ENCODE peak calls at places on chromosomes 4 and X, in five cellular contexts. One of them, this sample, is unnamed.
A peak's percentile ranks its signal among the peaks of the same experiment; 100 is the strongest.

GRCh38 chrX:149630681-149631292 is 805 bp downstream of the TMEM185A start:
- DNase-seq in foreskin keratinocyte: peak; percentile 9
- DNase-seq in type B pancreatic cell: no peak
- DNase-seq in glutamatergic neuron: peak; percentile 15
- DNase-seq in neural crest cell: no peak
- DNase-seq in this sample: peak; percentile 12

GRCh38 chrX:148043456-148043855 is 62.3 kb downstream of the FMR1NB start:
- DNase-seq in foreskin keratinocyte: peak; percentile 39
- DNase-seq in type B pancreatic cell: no peak
- DNase-seq in glutamatergic neuron: no peak
- DNase-seq in neural crest cell: no peak
- DNase-seq in this sample: peak; percentile 30

GRCh38 chrX:95764972-95765451 is 919.6 kb upstream of the DIAPH2 start:
- DNase-seq in foreskin keratinocyte: peak; percentile 23
- DNase-seq in type B pancreatic cell: no peak
- DNase-seq in glutamatergic neuron: no peak
- DNase-seq in neural crest cell: peak; percentile 1
- DNase-seq in this sample: peak; percentile 7

GRCh38 chr4:122992111-122992510 is 69.7 kb upstream of the NUDT6 start:
- DNase-seq in foreskin keratinocyte: peak; percentile 39
- DNase-seq in type B pancreatic cell: no peak
- DNase-seq in glutamatergic neuron: no peak
- DNase-seq in neural crest cell: no peak
- DNase-seq in this sample: no peak

GRCh38 chr4:124631760-124632159 is 80.8 kb downstream of the ANKRD50 start:
- DNase-seq in foreskin keratinocyte: peak; percentile 97
- DNase-seq in type B pancreatic cell: no peak
- DNase-seq in glutamatergic neuron: no peak
- DNase-seq in neural crest cell: no peak
- DNase-seq in this sample: peak; percentile 93

GRCh38 chr4:17030543-17030942 is 132.1 kb upstream of the LDB2 start:
- DNase-seq in foreskin keratinocyte: peak; percentile 93
- DNase-seq in type B pancreatic cell: no peak
- DNase-seq in glutamatergic neuron: no peak
- DNase-seq in neural crest cell: no peak
- DNase-seq in this sample: peak; percentile 83

GRCh38 chr4:16889945-16890344 is 8.5 kb downstream of the LDB2 start:
- DNase-seq in foreskin keratinocyte: no peak
- DNase-seq in type B pancreatic cell: no peak
- DNase-seq in glutamatergic neuron: no peak
- DNase-seq in neural crest cell: no peak
- DNase-seq in this sample: no peak

GRCh38 chr4:37645736-37646135 is 40.4 kb downstream of the RELL1 start:
- DNase-seq in foreskin keratinocyte: no peak
- DNase-seq in type B pancreatic cell: no peak
- DNase-seq in glutamatergic neuron: no peak
- DNase-seq in neural crest cell: no peak
- DNase-seq in this sample: no peak

GRCh38 chr4:72828864-72829263 is 240.7 kb downstream of the COX18 start:
- DNase-seq in foreskin keratinocyte: no peak
- DNase-seq in type B pancreatic cell: no peak
- DNase-seq in glutamatergic neuron: no peak
- DNase-seq in neural crest cell: no peak
- DNase-seq in this sample: no peak

GRCh38 chr4:7132730-7133582 is 59.4 kb upstream of the SORCS2 start:
- DNase-seq in foreskin keratinocyte: no peak
- DNase-seq in type B pancreatic cell: no peak
- DNase-seq in glutamatergic neuron: no peak
- DNase-seq in neural crest cell: no peak
- DNase-seq in this sample: no peak

GRCh38 chrX:112968351-112969133 is 127.9 kb upstream of the AMOT start:
- DNase-seq in foreskin keratinocyte: peak; percentile 63
- DNase-seq in type B pancreatic cell: no peak
- DNase-seq in glutamatergic neuron: no peak
- DNase-seq in neural crest cell: no peak
- DNase-seq in this sample: no peak

GRCh38 chr4:18880850-18881249 is 859.3 kb upstream of the LCORL start:
- DNase-seq in foreskin keratinocyte: no peak
- DNase-seq in type B pancreatic cell: no peak
- DNase-seq in glutamatergic neuron: no peak
- DNase-seq in neural crest cell: no peak
- DNase-seq in this sample: no peak

GRCh38 chr4:137678796-137679195 is 146.5 kb upstream of the PCDH18 start:
- DNase-seq in foreskin keratinocyte: peak; percentile 59
- DNase-seq in type B pancreatic cell: no peak
- DNase-seq in glutamatergic neuron: no peak
- DNase-seq in neural crest cell: no peak
- DNase-seq in this sample: peak; percentile 55

GRCh38 chr4:175530655-175531054 is 281.4 kb downstream of the GPM6A start:
- DNase-seq in foreskin keratinocyte: no peak
- DNase-seq in type B pancreatic cell: no peak
- DNase-seq in glutamatergic neuron: no peak
- DNase-seq in neural crest cell: no peak
- DNase-seq in this sample: no peak

GRCh38 chrX:68833855-68834331 is 5.1 kb downstream of the EFNB1 start:
- DNase-seq in foreskin keratinocyte: peak; percentile 87
- DNase-seq in type B pancreatic cell: peak; percentile 27
- DNase-seq in glutamatergic neuron: no peak
- DNase-seq in neural crest cell: no peak
- DNase-seq in this sample: no peak

GRCh38 chrX:111164728-111165127 is 68.7 kb downstream of the PAK3 start:
- DNase-seq in foreskin keratinocyte: no peak
- DNase-seq in type B pancreatic cell: no peak
- DNase-seq in glutamatergic neuron: no peak
- DNase-seq in neural crest cell: no peak
- DNase-seq in this sample: no peak

GRCh38 chrX:44036336-44036735 is 63.1 kb upstream of the NDP start:
- DNase-seq in foreskin keratinocyte: peak; percentile 46
- DNase-seq in type B pancreatic cell: no peak
- DNase-seq in glutamatergic neuron: no peak
- DNase-seq in neural crest cell: no peak
- DNase-seq in this sample: no peak

GRCh38 chrX:113353134-113353533 is 512.5 kb upstream of the AMOT start:
- DNase-seq in foreskin keratinocyte: no peak
- DNase-seq in type B pancreatic cell: no peak
- DNase-seq in glutamatergic neuron: no peak
- DNase-seq in neural crest cell: no peak
- DNase-seq in this sample: no peak

GRCh38 chrX:30141966-30142365 is 73.4 kb upstream of the MAGEB2 start:
- DNase-seq in foreskin keratinocyte: no peak
- DNase-seq in type B pancreatic cell: no peak
- DNase-seq in glutamatergic neuron: no peak
- DNase-seq in neural crest cell: no peak
- DNase-seq in this sample: peak; percentile 23

GRCh38 chr4:76354517-76355473 is 48.3 kb downstream of the STBD1 start:
- DNase-seq in foreskin keratinocyte: no peak
- DNase-seq in type B pancreatic cell: no peak
- DNase-seq in glutamatergic neuron: no peak
- DNase-seq in neural crest cell: no peak
- DNase-seq in this sample: no peak

GRCh38 chr4:182242793-182243192 is 409 bp upstream of the TENM3 start:
- DNase-seq in foreskin keratinocyte: peak; percentile 85
- DNase-seq in type B pancreatic cell: no peak
- DNase-seq in glutamatergic neuron: no peak
- DNase-seq in neural crest cell: no peak
- DNase-seq in this sample: no peak

GRCh38 chrX:70313503-70313902 is 23.6 kb downstream of the KIF4A start:
- DNase-seq in foreskin keratinocyte: no peak
- DNase-seq in type B pancreatic cell: no peak
- DNase-seq in glutamatergic neuron: no peak
- DNase-seq in neural crest cell: no peak
- DNase-seq in this sample: no peak

GRCh38 chr4:76738081-76738931 is 159.6 kb downstream of the SOWAHB start:
- DNase-seq in foreskin keratinocyte: no peak
- DNase-seq in type B pancreatic cell: no peak
- DNase-seq in glutamatergic neuron: no peak
- DNase-seq in neural crest cell: no peak
- DNase-seq in this sample: no peak

GRCh38 chrX:20477219-20477618 is 210.5 kb upstream of the RPS6KA3 start:
- DNase-seq in foreskin keratinocyte: no peak
- DNase-seq in type B pancreatic cell: no peak
- DNase-seq in glutamatergic neuron: no peak
- DNase-seq in neural crest cell: no peak
- DNase-seq in this sample: no peak

GRCh38 chr4:181225616-181226261 is 1017.5 kb upstream of the TENM3 start:
- DNase-seq in foreskin keratinocyte: no peak
- DNase-seq in type B pancreatic cell: no peak
- DNase-seq in glutamatergic neuron: peak; percentile 18
- DNase-seq in neural crest cell: no peak
- DNase-seq in this sample: no peak

GRCh38 chr4:173504181-173504503 is 25.9 kb downstream of the HAND2 start:
- DNase-seq in foreskin keratinocyte: no peak
- DNase-seq in type B pancreatic cell: peak; percentile 52
- DNase-seq in glutamatergic neuron: no peak
- DNase-seq in neural crest cell: no peak
- DNase-seq in this sample: no peak

GRCh38 chr4:183716302-183716701 is 57.2 kb downstream of the TRAPPC11 start:
- DNase-seq in foreskin keratinocyte: no peak
- DNase-seq in type B pancreatic cell: no peak
- DNase-seq in glutamatergic neuron: no peak
- DNase-seq in neural crest cell: no peak
- DNase-seq in this sample: no peak

GRCh38 chrX:154321624-154322023 is 26.0 kb downstream of the TKTL1 start:
- DNase-seq in foreskin keratinocyte: no peak
- DNase-seq in type B pancreatic cell: no peak
- DNase-seq in glutamatergic neuron: no peak
- DNase-seq in neural crest cell: no peak
- DNase-seq in this sample: no peak

GRCh38 chrX:1598021-1598875 is 6.8 kb downstream of the AKAP17A start:
- DNase-seq in foreskin keratinocyte: no peak
- DNase-seq in type B pancreatic cell: peak; percentile 67
- DNase-seq in glutamatergic neuron: no peak
- DNase-seq in neural crest cell: no peak
- DNase-seq in this sample: no peak

GRCh38 chr4:118557298-118557851 is 127.8 kb upstream of the METTL14 start:
- DNase-seq in foreskin keratinocyte: peak; percentile 60
- DNase-seq in type B pancreatic cell: no peak
- DNase-seq in glutamatergic neuron: no peak
- DNase-seq in neural crest cell: no peak
- DNase-seq in this sample: peak; percentile 26

GRCh38 chrX:111519215-111519614 is 7.8 kb downstream of the SERTM2 start:
- DNase-seq in foreskin keratinocyte: no peak
- DNase-seq in type B pancreatic cell: no peak
- DNase-seq in glutamatergic neuron: no peak
- DNase-seq in neural crest cell: peak; percentile 20
- DNase-seq in this sample: no peak

GRCh38 chr4:13706130-13706529 is 78.6 kb upstream of the BOD1L1 start:
- DNase-seq in foreskin keratinocyte: peak; percentile 94
- DNase-seq in type B pancreatic cell: no peak
- DNase-seq in glutamatergic neuron: no peak
- DNase-seq in neural crest cell: no peak
- DNase-seq in this sample: peak; percentile 35

GRCh38 chrX:49071877-49072711 is 1.7 kb downstream of the PRAF2 start:
- DNase-seq in foreskin keratinocyte: peak; percentile 50
- DNase-seq in type B pancreatic cell: no peak
- DNase-seq in glutamatergic neuron: peak; percentile 70
- DNase-seq in neural crest cell: no peak
- DNase-seq in this sample: no peak

GRCh38 chr4:165016971-165017370 is 14.8 kb upstream of the TRIM60 start:
- DNase-seq in foreskin keratinocyte: no peak
- DNase-seq in type B pancreatic cell: no peak
- DNase-seq in glutamatergic neuron: no peak
- DNase-seq in neural crest cell: no peak
- DNase-seq in this sample: no peak
- TF ChIP-seq CTCF in foreskin keratinocyte: no peak
- TF ChIP-seq CTCF in type B pancreatic cell: peak; percentile 37
- TF ChIP-seq CTCF in glutamatergic neuron: peak; percentile 30
- TF ChIP-seq CTCF in neural crest cell: peak; percentile 31
- TF ChIP-seq CTCF in this sample: peak; percentile 23

GRCh38 chrX:25022499-25023325 is 6.9 kb upstream of the ARX start:
- DNase-seq in foreskin keratinocyte: no peak
- DNase-seq in type B pancreatic cell: no peak
- DNase-seq in glutamatergic neuron: peak; percentile 17
- DNase-seq in neural crest cell: no peak
- DNase-seq in this sample: no peak
- TF ChIP-seq CTCF in foreskin keratinocyte: peak; percentile 34
- TF ChIP-seq CTCF in type B pancreatic cell: peak; percentile 56
- TF ChIP-seq CTCF in glutamatergic neuron: no peak
- TF ChIP-seq CTCF in neural crest cell: peak; percentile 48
- TF ChIP-seq CTCF in this sample: peak; percentile 31

GRCh38 chrX:45518552-45518951 is 317.9 kb upstream of the DIPK2B start:
- DNase-seq in foreskin keratinocyte: no peak
- DNase-seq in type B pancreatic cell: no peak
- DNase-seq in glutamatergic neuron: no peak
- DNase-seq in neural crest cell: no peak
- DNase-seq in this sample: no peak

GRCh38 chrX:45517090-45517973 is 316.7 kb upstream of the DIPK2B start:
- DNase-seq in foreskin keratinocyte: peak; percentile 76
- DNase-seq in type B pancreatic cell: no peak
- DNase-seq in glutamatergic neuron: no peak
- DNase-seq in neural crest cell: no peak
- DNase-seq in this sample: peak; percentile 45

GRCh38 chrX:45513042-45513441 is 312.4 kb upstream of the DIPK2B start:
- DNase-seq in foreskin keratinocyte: no peak
- DNase-seq in type B pancreatic cell: no peak
- DNase-seq in glutamatergic neuron: no peak
- DNase-seq in neural crest cell: no peak
- DNase-seq in this sample: no peak

DNA sequence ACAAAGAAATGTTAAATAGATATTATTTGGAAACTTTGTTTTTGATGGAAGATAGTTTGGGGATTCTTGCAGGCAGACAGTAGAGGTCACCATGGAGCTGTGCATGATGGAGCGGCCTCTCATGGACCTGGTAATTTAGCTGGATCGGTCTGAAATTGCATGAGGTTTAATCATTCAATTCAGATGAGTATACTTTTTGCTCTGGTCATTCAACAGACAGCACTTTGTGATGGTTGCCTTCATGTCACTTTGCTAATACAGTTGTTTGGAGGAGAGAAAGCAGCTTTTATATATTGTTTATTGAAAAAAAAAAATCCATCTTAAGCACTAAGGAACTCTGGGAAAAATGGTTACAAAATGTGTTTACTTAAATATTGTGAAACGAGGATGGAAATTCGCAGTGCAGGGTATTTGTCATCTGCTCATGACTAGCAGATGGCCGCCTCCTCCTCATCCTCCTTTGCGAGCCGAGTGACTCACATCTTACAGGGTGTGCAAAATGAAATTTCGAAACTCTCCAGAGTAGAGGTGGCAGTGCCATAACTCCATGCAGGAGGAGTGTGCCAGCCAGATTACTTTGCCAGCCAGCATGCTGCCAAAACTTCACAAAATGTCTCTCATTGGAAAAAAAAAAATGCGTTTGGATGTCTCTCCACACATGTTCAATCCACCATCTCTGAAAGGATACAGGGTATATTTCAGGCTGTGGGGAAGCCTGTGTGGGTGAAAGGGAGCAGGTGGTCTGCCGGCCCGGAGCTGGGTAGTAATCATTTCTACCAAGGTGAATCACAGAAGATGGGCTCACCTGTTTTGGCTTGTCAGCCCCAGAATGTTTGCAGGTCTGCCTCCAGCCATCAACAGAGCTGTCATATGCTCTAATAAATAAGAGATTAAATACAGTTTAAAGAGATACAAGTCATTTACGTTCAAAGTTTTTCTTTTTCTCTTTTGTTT is 314.9 kb upstream of the DIPK2B start:
- DNase-seq in foreskin keratinocyte: peak; percentile 92
- DNase-seq in type B pancreatic cell: no peak
- DNase-seq in glutamatergic neuron: peak; percentile 18
- DNase-seq in neural crest cell: no peak
- DNase-seq in this sample: peak; percentile 80
- TF ChIP-seq CTCF in foreskin keratinocyte: peak; percentile 76
- TF ChIP-seq CTCF in type B pancreatic cell: peak; percentile 68
- TF ChIP-seq CTCF in glutamatergic neuron: peak; percentile 12
- TF ChIP-seq CTCF in neural crest cell: peak; percentile 63
- TF ChIP-seq CTCF in this sample: peak; percentile 65

GRCh38 chr4:83993774-83994173 is 457.9 kb downstream of the GPAT3 start:
- DNase-seq in foreskin keratinocyte: no peak
- DNase-seq in type B pancreatic cell: no peak
- DNase-seq in glutamatergic neuron: peak; percentile 23
- DNase-seq in neural crest cell: peak; percentile 3
- DNase-seq in this sample: no peak
- TF ChIP-seq CTCF in foreskin keratinocyte: peak; percentile 21
- TF ChIP-seq CTCF in type B pancreatic cell: peak; percentile 40
- TF ChIP-seq CTCF in glutamatergic neuron: no peak
- TF ChIP-seq CTCF in neural crest cell: no peak
- TF ChIP-seq CTCF in this sample: peak; percentile 15